ENCODE peak calls at places on chromosomes 1 and 21, in five cellular contexts. Z is OCI-LY7, L is heart left ventricle, F is endothelial cell of umbilical vein, C is psoas muscle. E is an unnamed sample. For H3K4me1, the result is how much of the 10 kb centered on the place peaks cover.

GRCh38 chr1:119160435-119160834 is 20.0 kb upstream of the WARS2 start:
- DNase-seq in Z (no peak), L (no peak), F (no peak), C (no peak), E (no peak)

GRCh38 chr21:16978309-16978895 is 534.4 kb upstream of the CXADR start:
- DNase-seq in Z (no peak), L (no peak), F (no peak), C (peak), E (no peak)

GRCh38 chr1:25890249-25891034 is 14.9 kb upstream of the PAQR7 start:
- DNase-seq in Z (no peak), L (no peak), F (no peak), C (no peak), E (no peak)

GRCh38 chr1:1006305-1007159 is 6.6 kb upstream of the HES4 start:
- DNase-seq in Z (no peak), L (peak), F (no peak), C (peak), E (no peak)

GRCh38 chr1:9476790-9477463 is 62.3 kb upstream of the SLC25A33 start:
- DNase-seq in Z (no peak), L (no peak), F (no peak), C (no peak), E (no peak)

GRCh38 chr1:223135176-223135575 is 7.9 kb downstream of the TLR5 start:
- DNase-seq in Z (no peak), L (no peak), F (no peak), C (peak), E (peak)

GRCh38 chr1:86396503-86396900 is 379 bp upstream of the ODF2L start:
- DNase-seq in Z (peak), L (no peak), F (no peak), C (no peak), E (no peak)

GRCh38 chr1:203135636-203136305 is 8.2 kb downstream of the ADORA1 start:
- DNase-seq in Z (no peak), L (no peak), F (no peak), C (no peak), E (no peak)

GRCh38 chr1:185080425-185080824 is 35.1 kb downstream of the RNF2 start:
- DNase-seq in Z (no peak), L (no peak), F (no peak), C (no peak), E (no peak)

GRCh38 chr1:56094168-56094567 is 485.2 kb downstream of the PLPP3 start:
- DNase-seq in Z (no peak), L (no peak), F (no peak), C (no peak), E (no peak)

GRCh38 chr1:9651565-9652378 is at the start of gene PIK3CD:
- DNase-seq in Z (peak), L (peak), F (no peak), C (peak), E (no peak)

GRCh38 chr1:192575499-192576189 is at the start of gene RGS1:
- DNase-seq in Z (peak), L (peak), F (no peak), C (no peak), E (no peak)

GRCh38 chr21:33264561-33264960 is 1.6 kb upstream of the IL10RB start:
- DNase-seq in Z (no peak), L (no peak), F (no peak), C (no peak), E (no peak)

GRCh38 chr1:23088027-23088426 is 68.8 kb downstream of the KDM1A start:
- DNase-seq in Z (no peak), L (no peak), F (no peak), C (no peak), E (no peak)

GRCh38 chr1:165114022-165114888 is 242.3 kb downstream of the LMX1A start:
- DNase-seq in Z (peak), L (no peak), F (peak), C (no peak), E (peak)

GRCh38 chr1:110258734-110259133 is 48.6 kb downstream of the KCNC4 start:
- DNase-seq in Z (no peak), L (no peak), F (no peak), C (no peak), E (no peak)

GRCh38 chr1:44660176-44660575 is 14.1 kb downstream of the TMEM53 start:
- DNase-seq in Z (no peak), L (peak), F (no peak), C (peak), E (no peak)

GRCh38 chr1:26145960-26146294 is 13.0 kb upstream of the FAM110D start:
- DNase-seq in Z (no peak), L (no peak), F (no peak), C (no peak), E (no peak)

GRCh38 chr1:51427438-51427837 is 91.6 kb downstream of the EPS15 start:
- DNase-seq in Z (no peak), L (no peak), F (no peak), C (no peak), E (no peak)

GRCh38 chr1:54347955-54348699 is 58.1 kb downstream of the SSBP3 start:
- DNase-seq in Z (no peak), L (no peak), F (no peak), C (no peak), E (no peak)

GRCh38 chr1:6235302-6235680 is 473 bp downstream of the ICMT start:
- DNase-seq in Z (peak), L (no peak), F (no peak), C (peak), E (no peak)

GRCh38 chr1:53656062-53656915 is 82.7 kb downstream of the GLIS1 start:
- DNase-seq in Z (no peak), L (no peak), F (no peak), C (no peak), E (no peak)

GRCh38 chr1:55064071-55064581 is 24.8 kb downstream of the PCSK9 start:
- DNase-seq in Z (peak), L (no peak), F (no peak), C (no peak), E (no peak)

GRCh38 chr1:19648239-19648638 is 4.1 kb downstream of the NBL1 start:
- DNase-seq in Z (no peak), L (no peak), F (no peak), C (no peak), E (no peak)

GRCh38 chr1:19648689-19649088 is 4.6 kb downstream of the NBL1 start:
- DNase-seq in Z (no peak), L (no peak), F (no peak), C (no peak), E (no peak)

GRCh38 chr1:19646366-19646765 is 2.3 kb downstream of the NBL1 start:
- DNase-seq in Z (no peak), L (no peak), F (no peak), C (no peak), E (no peak)

GRCh38 chr1:19646771-19647319 is 2.7 kb downstream of the NBL1 start:
- DNase-seq in Z (no peak), L (no peak), F (no peak), C (no peak), E (no peak)

DNA sequence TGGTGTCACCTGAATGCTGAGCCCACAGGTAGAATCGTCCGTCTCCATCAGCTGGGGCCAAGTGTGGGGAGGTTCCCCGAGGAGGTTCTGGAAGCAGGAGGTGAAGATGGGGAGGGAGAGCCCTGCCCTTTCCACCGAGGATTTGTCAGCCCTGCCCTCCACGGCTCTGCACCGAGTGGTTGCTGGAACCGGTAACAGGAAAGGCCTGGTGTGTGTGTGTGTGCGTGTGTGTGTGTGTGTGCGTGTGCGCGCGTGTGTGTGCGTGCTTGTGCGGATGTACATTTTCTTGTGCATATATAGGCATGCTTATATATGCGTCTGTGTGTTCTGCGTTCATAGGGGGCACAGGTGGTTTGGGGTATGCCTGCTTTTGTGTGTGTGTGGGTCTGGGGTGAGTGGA is 3.5 kb downstream of the NBL1 start:
- DNase-seq in Z (no peak), L (no peak), F (no peak), C (no peak), E (no peak)
- H3K4me3 ChIP-seq in Z (no peak), L (no peak), F (no peak), C (no peak), E (no peak)

GRCh38 chr1:112634367-112634766 is 14.7 kb downstream of the CAPZA1 start:
- DNase-seq in Z (no peak), L (no peak), F (no peak), C (no peak), E (no peak)

GRCh38 chr1:112633628-112634027 is 14.0 kb downstream of the CAPZA1 start:
- DNase-seq in Z (no peak), L (no peak), F (no peak), C (no peak), E (no peak)

GRCh38 chr1:112638109-112638426 is 18.4 kb downstream of the CAPZA1 start:
- DNase-seq in Z (no peak), L (no peak), F (no peak), C (no peak), E (no peak)

GRCh38 chr1:112636597-112637256 is 17.1 kb downstream of the CAPZA1 start:
- DNase-seq in Z (no peak), L (no peak), F (peak), C (no peak), E (no peak)

GRCh38 chr1:112637257-112638108 is 17.9 kb downstream of the CAPZA1 start:
- DNase-seq in Z (no peak), L (no peak), F (no peak), C (no peak), E (no peak)
- H3K4me1 ChIP-seq in Z (under half), L (under half), F (under half), C (under half), E (under half)

DNA sequence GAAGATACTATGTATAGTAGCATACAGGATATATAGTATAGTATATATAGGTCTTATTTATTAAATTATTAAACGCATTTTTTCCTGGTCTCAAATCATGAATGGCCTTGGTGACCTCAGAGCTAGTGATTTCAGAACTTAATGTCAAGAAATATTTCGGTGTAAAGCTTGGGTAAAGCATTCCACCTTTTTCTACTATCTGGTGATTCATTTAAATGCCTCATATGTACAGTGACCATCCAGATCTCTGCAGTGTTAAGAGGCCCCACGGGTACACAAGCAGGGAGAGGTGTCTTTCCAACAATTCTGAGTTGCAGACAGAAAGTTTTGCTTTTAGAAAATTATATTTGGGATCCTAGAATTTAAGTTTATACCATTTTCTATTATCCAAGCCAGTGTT is 626.5 kb downstream of the PTPRC start:
- DNase-seq in Z (no peak), L (no peak), F (no peak), C (no peak), E (no peak)
- H3K27ac ChIP-seq in Z (no peak), L (no peak), F (no peak), C (no peak), E (no peak)

GRCh38 chr1:8472668-8473067 is 154.8 kb downstream of the SLC45A1 start:
- DNase-seq in Z (peak), L (no peak), F (no peak), C (no peak), E (no peak)
- H3K4me3 ChIP-seq in Z (peak), L (no peak), F (no peak), C (no peak), E (no peak)

GRCh38 chr1:11615109-11615508 is 39.1 kb downstream of the FBXO2 start:
- DNase-seq in Z (no peak), L (no peak), F (no peak), C (no peak), E (no peak)

GRCh38 chr1:11611928-11612327 is 42.3 kb downstream of the FBXO2 start:
- DNase-seq in Z (no peak), L (no peak), F (no peak), C (no peak), E (no peak)

GRCh38 chr1:11613347-11613746 is 40.9 kb downstream of the FBXO2 start:
- DNase-seq in Z (no peak), L (no peak), F (no peak), C (no peak), E (no peak)

GRCh38 chr1:11606775-11607174 is 47.5 kb downstream of the FBXO2 start:
- DNase-seq in Z (no peak), L (no peak), F (no peak), C (no peak), E (no peak)

GRCh38 chr1:11610629-11611180 is 43.5 kb downstream of the FBXO2 start:
- DNase-seq in Z (no peak), L (no peak), F (no peak), C (no peak), E (no peak)
- H3K4me1 ChIP-seq in Z (under half), L (under half), F (under half), C (under half), E (under half)

GRCh38 chr21:46628868-46629267 is 6.6 kb upstream of the PRMT2 start:
- DNase-seq in Z (no peak), L (no peak), F (no peak), C (no peak), E (no peak)

GRCh38 chr21:46627726-46628125 is 7.7 kb upstream of the PRMT2 start:
- DNase-seq in Z (no peak), L (no peak), F (no peak), C (no peak), E (no peak)

GRCh38 chr21:46625759-46626158 is 9.7 kb upstream of the PRMT2 start:
- DNase-seq in Z (no peak), L (no peak), F (no peak), C (no peak), E (no peak)

GRCh38 chr21:46624050-46624449 is 11.4 kb upstream of the PRMT2 start:
- DNase-seq in Z (no peak), L (no peak), F (no peak), C (no peak), E (no peak)

GRCh38 chr21:46626536-46627302 is 8.8 kb upstream of the PRMT2 start:
- DNase-seq in Z (no peak), L (no peak), F (no peak), C (no peak), E (no peak)
- H3K27ac ChIP-seq in Z (no peak), L (peak), F (no peak), C (no peak), E (no peak)